ENCODE peak calls at places on chromosomes 7 and 10, in five cellular contexts. One of them, this sample, is unnamed.

GRCh38 chr7:156123362-156123761 is 311.1 kb upstream of the SHH start:
- DNase-seq in IMR-90: no peak
- DNase-seq in H9: no peak
- DNase-seq in mesenchymal stem cell: no peak
- DNase-seq in H1: no peak
- DNase-seq in this sample: no peak

GRCh38 chr7:102138676-102139075 is 148.0 kb upstream of the SH2B2 start:
- DNase-seq in IMR-90: no peak
- DNase-seq in H9: no peak
- DNase-seq in mesenchymal stem cell: no peak
- DNase-seq in H1: no peak
- DNase-seq in this sample: no peak

GRCh38 chr7:107966701-107967100 is 36.3 kb downstream of the LAMB1 start:
- DNase-seq in IMR-90: peak
- DNase-seq in H9: peak
- DNase-seq in mesenchymal stem cell: peak
- DNase-seq in H1: no peak
- DNase-seq in this sample: peak

GRCh38 chr7:35241884-35242283 is 12.0 kb downstream of the TBX20 start:
- DNase-seq in IMR-90: no peak
- DNase-seq in H9: peak
- DNase-seq in mesenchymal stem cell: no peak
- DNase-seq in H1: no peak
- DNase-seq in this sample: no peak

GRCh38 chr10:7953447-7953846 is 101.0 kb upstream of the GATA3 start:
- DNase-seq in IMR-90: no peak
- DNase-seq in H9: no peak
- DNase-seq in mesenchymal stem cell: no peak
- DNase-seq in H1: no peak
- DNase-seq in this sample: no peak

GRCh38 chr10:3023892-3024291 is 43.5 kb upstream of the PFKP start:
- DNase-seq in IMR-90: no peak
- DNase-seq in H9: no peak
- DNase-seq in mesenchymal stem cell: no peak
- DNase-seq in H1: no peak
- DNase-seq in this sample: no peak

GRCh38 chr7:92955081-92955480 is 118.7 kb upstream of the CDK6 start:
- DNase-seq in IMR-90: no peak
- DNase-seq in H9: no peak
- DNase-seq in mesenchymal stem cell: no peak
- DNase-seq in H1: no peak
- DNase-seq in this sample: no peak

GRCh38 chr10:104892879-104893278 is 251.8 kb downstream of the SORCS3 start:
- DNase-seq in IMR-90: no peak
- DNase-seq in H9: no peak
- DNase-seq in mesenchymal stem cell: no peak
- DNase-seq in H1: no peak
- DNase-seq in this sample: no peak

GRCh38 chr7:78226059-78226658 is 427.6 kb downstream of the PHTF2 start:
- DNase-seq in IMR-90: peak
- DNase-seq in H9: peak
- DNase-seq in mesenchymal stem cell: peak
- DNase-seq in H1: peak
- DNase-seq in this sample: peak

GRCh38 chr10:30645340-30645827 is 15.8 kb upstream of the LYZL2 start:
- DNase-seq in IMR-90: peak
- DNase-seq in H9: peak
- DNase-seq in mesenchymal stem cell: peak
- DNase-seq in H1: peak
- DNase-seq in this sample: peak

GRCh38 chr7:77331938-77332695 is 84.0 kb downstream of the GSAP start:
- DNase-seq in IMR-90: peak
- DNase-seq in H9: peak
- DNase-seq in mesenchymal stem cell: peak
- DNase-seq in H1: no peak
- DNase-seq in this sample: peak

GRCh38 chr10:42754155-42755027 is 28.2 kb upstream of the BMS1 start:
- DNase-seq in IMR-90: no peak
- DNase-seq in H9: peak
- DNase-seq in mesenchymal stem cell: peak
- DNase-seq in H1: peak
- DNase-seq in this sample: peak

GRCh38 chr7:18499407-18500197 is 4.1 kb downstream of the HDAC9 start:
- DNase-seq in IMR-90: no peak
- DNase-seq in H9: no peak
- DNase-seq in mesenchymal stem cell: no peak
- DNase-seq in H1: no peak
- DNase-seq in this sample: no peak

GRCh38 chr10:78600740-78601139 is 468.0 kb upstream of the ZMIZ1 start:
- DNase-seq in IMR-90: peak
- DNase-seq in H9: no peak
- DNase-seq in mesenchymal stem cell: peak
- DNase-seq in H1: no peak
- DNase-seq in this sample: no peak

GRCh38 chr7:85602196-85602595 is 415.3 kb upstream of the SEMA3D start:
- DNase-seq in IMR-90: peak
- DNase-seq in H9: no peak
- DNase-seq in mesenchymal stem cell: no peak
- DNase-seq in H1: no peak
- DNase-seq in this sample: no peak

GRCh38 chr7:151115836-151116418 is 29.7 kb downstream of the AGAP3 start:
- DNase-seq in IMR-90: no peak
- DNase-seq in H9: no peak
- DNase-seq in mesenchymal stem cell: peak
- DNase-seq in H1: no peak
- DNase-seq in this sample: no peak

GRCh38 chr7:30510124-30511074 is 5.8 kb upstream of the GGCT start:
- DNase-seq in IMR-90: peak
- DNase-seq in H9: no peak
- DNase-seq in mesenchymal stem cell: peak
- DNase-seq in H1: no peak
- DNase-seq in this sample: no peak

GRCh38 chr10:4511559-4511958 is 314.4 kb upstream of the AKR1E2 start:
- DNase-seq in IMR-90: no peak
- DNase-seq in H9: no peak
- DNase-seq in mesenchymal stem cell: no peak
- DNase-seq in H1: no peak
- DNase-seq in this sample: no peak

GRCh38 chr7:2802082-2802481 is 42.0 kb downstream of the GNA12 start:
- DNase-seq in IMR-90: peak
- DNase-seq in H9: no peak
- DNase-seq in mesenchymal stem cell: peak
- DNase-seq in H1: no peak
- DNase-seq in this sample: no peak

GRCh38 chr10:117271427-117271826 is 30.5 kb downstream of the SLC18A2 start:
- DNase-seq in IMR-90: peak
- DNase-seq in H9: no peak
- DNase-seq in mesenchymal stem cell: peak
- DNase-seq in H1: no peak
- DNase-seq in this sample: no peak

GRCh38 chr7:2759736-2760097 is 71.7 kb downstream of the AMZ1 start:
- DNase-seq in IMR-90: no peak
- DNase-seq in H9: no peak
- DNase-seq in mesenchymal stem cell: no peak
- DNase-seq in H1: no peak
- DNase-seq in this sample: no peak

GRCh38 chr10:86064219-86064618 is 302.4 kb downstream of the GRID1 start:
- DNase-seq in IMR-90: no peak
- DNase-seq in H9: no peak
- DNase-seq in mesenchymal stem cell: no peak
- DNase-seq in H1: no peak
- DNase-seq in this sample: no peak

GRCh38 chr7:89623018-89623672 is 531.1 kb upstream of the STEAP1 start:
- DNase-seq in IMR-90: peak
- DNase-seq in H9: peak
- DNase-seq in mesenchymal stem cell: no peak
- DNase-seq in H1: peak
- DNase-seq in this sample: peak

GRCh38 chr10:63236113-63236935 is 103.2 kb downstream of the NRBF2 start:
- DNase-seq in IMR-90: peak
- DNase-seq in H9: no peak
- DNase-seq in mesenchymal stem cell: peak
- DNase-seq in H1: no peak
- DNase-seq in this sample: no peak

GRCh38 chr7:50227623-50228618 is 76.6 kb upstream of the IKZF1 start:
- DNase-seq in IMR-90: no peak
- DNase-seq in H9: no peak
- DNase-seq in mesenchymal stem cell: no peak
- DNase-seq in H1: no peak
- DNase-seq in this sample: no peak

GRCh38 chr7:106621393-106622132 is 39.4 kb downstream of the CCDC71L start:
- DNase-seq in IMR-90: no peak
- DNase-seq in H9: no peak
- DNase-seq in mesenchymal stem cell: no peak
- DNase-seq in H1: no peak
- DNase-seq in this sample: no peak

GRCh38 chr10:63726883-63727282 is 205.7 kb downstream of the REEP3 start:
- DNase-seq in IMR-90: no peak
- DNase-seq in H9: no peak
- DNase-seq in mesenchymal stem cell: no peak
- DNase-seq in H1: no peak
- DNase-seq in this sample: no peak

GRCh38 chr7:47337021-47337492 is 244.9 kb downstream of the TNS3 start:
- DNase-seq in IMR-90: no peak
- DNase-seq in H9: no peak
- DNase-seq in mesenchymal stem cell: no peak
- DNase-seq in H1: no peak
- DNase-seq in this sample: no peak

GRCh38 chr7:47335557-47336177 is 246.2 kb downstream of the TNS3 start:
- DNase-seq in IMR-90: no peak
- DNase-seq in H9: no peak
- DNase-seq in mesenchymal stem cell: no peak
- DNase-seq in H1: no peak
- DNase-seq in this sample: no peak

GRCh38 chr7:47336178-47337020 is 245.5 kb downstream of the TNS3 start:
- DNase-seq in IMR-90: peak
- DNase-seq in H9: no peak
- DNase-seq in mesenchymal stem cell: peak
- DNase-seq in H1: no peak
- DNase-seq in this sample: no peak

GRCh38 chr7:47337531-47337930 is 244.4 kb downstream of the TNS3 start:
- DNase-seq in IMR-90: no peak
- DNase-seq in H9: peak
- DNase-seq in mesenchymal stem cell: peak
- DNase-seq in H1: no peak
- DNase-seq in this sample: no peak

GRCh38 chr7:47338031-47338430 is 243.9 kb downstream of the TNS3 start:
- DNase-seq in IMR-90: peak
- DNase-seq in H9: no peak
- DNase-seq in mesenchymal stem cell: no peak
- DNase-seq in H1: no peak
- DNase-seq in this sample: no peak
- H2AFZ ChIP-seq in IMR-90: no peak
- H2AFZ ChIP-seq in H9: no peak
- H2AFZ ChIP-seq in mesenchymal stem cell: no peak
- H2AFZ ChIP-seq in H1: no peak
- H2AFZ ChIP-seq in this sample: no peak

GRCh38 chr7:95642173-95642572 is 45.9 kb upstream of the PDK4 start:
- DNase-seq in IMR-90: no peak
- DNase-seq in H9: no peak
- DNase-seq in mesenchymal stem cell: no peak
- DNase-seq in H1: no peak
- DNase-seq in this sample: no peak
- H3K14ac ChIP-seq in IMR-90: no peak
- H3K14ac ChIP-seq in H9: no peak
- H3K14ac ChIP-seq in mesenchymal stem cell: no peak
- H3K14ac ChIP-seq in H1: no peak
- H3K14ac ChIP-seq in this sample: no peak

GRCh38 chr10:29124864-29125263 is 164.0 kb upstream of the LYZL1 start:
- DNase-seq in IMR-90: no peak
- DNase-seq in H9: no peak
- DNase-seq in mesenchymal stem cell: no peak
- DNase-seq in H1: no peak
- DNase-seq in this sample: no peak

GRCh38 chr10:29127731-29128130 is 161.1 kb upstream of the LYZL1 start:
- DNase-seq in IMR-90: no peak
- DNase-seq in H9: no peak
- DNase-seq in mesenchymal stem cell: no peak
- DNase-seq in H1: no peak
- DNase-seq in this sample: no peak

GRCh38 chr10:29131952-29132820 is 156.7 kb upstream of the LYZL1 start:
- DNase-seq in IMR-90: peak
- DNase-seq in H9: no peak
- DNase-seq in mesenchymal stem cell: peak
- DNase-seq in H1: no peak
- DNase-seq in this sample: no peak

GRCh38 chr10:29130190-29130673 is 158.6 kb upstream of the LYZL1 start:
- DNase-seq in IMR-90: peak
- DNase-seq in H9: no peak
- DNase-seq in mesenchymal stem cell: peak
- DNase-seq in H1: no peak
- DNase-seq in this sample: no peak

GRCh38 chr10:29127037-29127436 is 161.8 kb upstream of the LYZL1 start:
- DNase-seq in IMR-90: no peak
- DNase-seq in H9: no peak
- DNase-seq in mesenchymal stem cell: no peak
- DNase-seq in H1: no peak
- DNase-seq in this sample: no peak
- H2BK15ac ChIP-seq in IMR-90: no peak
- H2BK15ac ChIP-seq in H9: no peak
- H2BK15ac ChIP-seq in mesenchymal stem cell: no peak
- H2BK15ac ChIP-seq in H1: no peak
- H2BK15ac ChIP-seq in this sample: no peak

GRCh38 chr10:110392860-110393732 is 88.4 kb upstream of the SMNDC1 start:
- DNase-seq in IMR-90: peak
- DNase-seq in H9: no peak
- DNase-seq in mesenchymal stem cell: peak
- DNase-seq in H1: no peak
- DNase-seq in this sample: no peak
- H2AFZ ChIP-seq in IMR-90: peak
- H2AFZ ChIP-seq in H9: no peak
- H2AFZ ChIP-seq in mesenchymal stem cell: no peak
- H2AFZ ChIP-seq in H1: peak
- H2AFZ ChIP-seq in this sample: peak

GRCh38 chr7:33062023-33062781 is at the start of gene NT5C3A:
- DNase-seq in IMR-90: no peak
- DNase-seq in H9: no peak
- DNase-seq in mesenchymal stem cell: peak
- DNase-seq in H1: peak
- DNase-seq in this sample: peak
- H3K14ac ChIP-seq in IMR-90: peak
- H3K14ac ChIP-seq in H9: peak
- H3K14ac ChIP-seq in mesenchymal stem cell: peak
- H3K14ac ChIP-seq in H1: no peak
- H3K14ac ChIP-seq in this sample: peak

This sample was measured in neuronal stem cell.